ENCODE peak calls at places on chromosomes 1 and 21, in four cellular contexts. B is cardiac muscle cell, S is fibroblast of lung, R is skeletal muscle cell. P is an unnamed sample.

GRCh38 chr1:155170806-155171205 is 2.3 kb downstream of the KRTCAP2 start:
- DNase-seq in S (no peak), R (no peak), B (no peak), P (no peak)

GRCh38 chr1:15384301-15384901 is 25.3 kb upstream of the EFHD2 start:
- DNase-seq in R (no peak), S (peak), B (peak), P (no peak)

GRCh38 chr1:211603191-211603701 is 24.3 kb upstream of the SLC30A1 start:
- DNase-seq in B (peak), R (no peak), S (no peak), P (no peak)

GRCh38 chr1:17914142-17914541 is 159.0 kb downstream of the ACTL8 start:
- DNase-seq in R (no peak), B (no peak), S (no peak), P (no peak)

GRCh38 chr1:70134148-70134547 is 71.2 kb downstream of the LRRC40 start:
- DNase-seq in S (no peak), B (no peak), R (no peak), P (no peak)

GRCh38 chr1:108595510-108595909 is 35.6 kb downstream of the EEIG2 start:
- DNase-seq in R (no peak), B (peak), S (peak), P (no peak)

GRCh38 chr1:204046346-204046745 is 26.6 kb upstream of the SOX13 start:
- DNase-seq in R (no peak), S (no peak), B (no peak), P (no peak)

GRCh38 chr1:204562075-204562990 is 46.1 kb downstream of the MDM4 start:
- DNase-seq in B (no peak), S (no peak), R (no peak), P (no peak)

GRCh38 chr1:167752219-167752985 is 30.6 kb downstream of the MPZL1 start:
- DNase-seq in B (no peak), S (peak), R (no peak), P (no peak)

GRCh38 chr1:201169203-201169602 is 14.9 kb upstream of the TMEM9 start:
- DNase-seq in B (no peak), S (no peak), R (no peak), P (no peak)

GRCh38 chr1:8987881-8988617 is 38.2 kb downstream of the SLC2A7 start:
- DNase-seq in S (peak), B (peak), R (no peak), P (no peak)

GRCh38 chr1:198542632-198543031 is 2.2 kb upstream of the ATP6V1G3 start:
- DNase-seq in B (no peak), S (no peak), R (no peak), P (no peak)

GRCh38 chr1:64956733-64957441 is 9.5 kb downstream of the JAK1 start:
- DNase-seq in R (no peak), S (no peak), B (no peak), P (no peak)

GRCh38 chr1:39124282-39124681 is 80.2 kb upstream of the MACF1 start:
- DNase-seq in S (no peak), B (no peak), R (no peak), P (no peak)

GRCh38 chr1:27397749-27398148 is 5.3 kb downstream of the GPR3 start:
- DNase-seq in S (no peak), R (no peak), B (no peak), P (no peak)

GRCh38 chr1:236345728-236346127 is 48.4 kb upstream of the EDARADD start:
- DNase-seq in S (no peak), R (no peak), B (peak), P (no peak)

GRCh38 chr1:16122361-16122881 is 33.4 kb downstream of the EPHA2 start:
- DNase-seq in S (peak), B (peak), R (no peak), P (no peak)

GRCh38 chr1:155191904-155192303 is 15.8 kb downstream of the THBS3 start:
- DNase-seq in B (no peak), R (no peak), S (no peak), P (no peak)

GRCh38 chr1:173925306-173926242 is 8.4 kb upstream of the SERPINC1 start:
- DNase-seq in B (no peak), S (no peak), R (no peak), P (no peak)

GRCh38 chr1:1032428-1032827 is 12.5 kb downstream of the AGRN start:
- DNase-seq in R (no peak), S (no peak), B (no peak), P (no peak)

GRCh38 chr1:110765640-110766335 is 91.0 kb upstream of the KCNA3 start:
- DNase-seq in S (peak), B (peak), R (peak), P (no peak)

GRCh38 chr1:57017717-57018116 is 51.9 kb upstream of the C8B start:
- DNase-seq in S (no peak), R (no peak), B (peak), P (no peak)

GRCh38 chr1:154760469-154760933 is 109.6 kb downstream of the KCNN3 start:
- DNase-seq in R (no peak), B (peak), S (no peak), P (no peak)

GRCh38 chr1:197773856-197774255 is 1.4 kb downstream of the DENND1B start:
- DNase-seq in B (no peak), S (no peak), R (no peak), P (no peak)

GRCh38 chr1:197921235-197922069 is 4.3 kb downstream of the LHX9 start:
- DNase-seq in R (no peak), B (no peak), S (no peak), P (no peak)

DNA sequence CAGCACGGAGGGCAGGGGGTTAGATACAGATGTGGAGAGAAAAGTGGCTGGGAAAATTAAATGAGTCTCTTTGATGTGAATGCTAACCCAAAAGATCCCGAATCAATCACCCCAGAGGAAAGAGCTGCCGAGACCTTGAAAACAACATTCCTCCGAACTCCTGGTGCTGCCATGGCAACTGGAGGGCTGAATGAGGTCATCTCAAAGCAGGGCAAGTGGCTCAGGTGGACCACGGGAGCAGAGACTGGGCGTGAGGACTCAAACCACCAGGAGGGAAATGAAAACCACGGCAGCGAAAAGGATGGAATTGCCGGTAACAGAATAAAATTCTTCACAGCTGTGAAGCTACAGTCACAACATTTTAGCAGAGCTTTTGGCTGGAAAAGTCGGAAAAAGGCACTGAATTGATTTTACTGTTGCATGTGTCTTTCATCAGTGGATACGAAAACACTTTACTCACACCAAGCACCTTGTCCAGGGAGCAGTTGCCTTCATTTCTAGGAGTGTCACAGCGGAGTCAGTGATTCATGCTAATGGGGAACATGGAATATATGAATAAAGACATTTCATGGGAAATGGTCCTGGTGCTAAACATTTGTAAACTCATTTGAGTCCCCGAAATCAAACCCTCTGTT is 23.3 kb upstream of the BECN2 start:
- DNase-seq in R (no peak), B (peak), S (peak), P (peak)
- H3K4me3 ChIP-seq in R (peak), B (no peak), S (peak), P (no peak)

GRCh38 chr21:16071082-16071481 is 341.3 kb downstream of the USP25 start:
- DNase-seq in B (peak), R (no peak), S (peak), P (no peak)
- H3K4me3 ChIP-seq in B (no peak), R (peak), S (peak), P (no peak)

DNA sequence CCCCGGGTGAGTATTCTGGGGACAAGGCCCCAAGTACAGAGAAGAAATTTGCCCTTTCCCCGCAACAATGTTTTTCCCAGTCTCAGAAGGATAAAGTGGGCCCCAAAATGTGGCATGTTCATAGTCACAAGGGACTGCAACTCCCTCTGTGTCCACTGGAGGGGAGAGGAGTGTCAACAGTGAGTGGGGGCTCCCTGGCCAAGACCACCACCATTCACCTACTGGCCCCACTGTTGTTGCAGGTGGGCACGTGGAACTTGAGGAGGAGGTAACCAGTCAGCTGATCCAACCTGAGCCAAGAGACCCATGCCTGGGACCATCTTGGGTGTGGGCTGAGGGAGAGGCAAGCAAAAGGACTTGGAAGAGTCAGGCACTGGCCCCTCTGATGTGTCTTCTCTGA is 761 bp downstream of the NUDT17 start:
- DNase-seq in B (peak), R (no peak), S (peak), P (no peak)
- H3K4me3 ChIP-seq in B (peak), R (peak), S (peak), P (peak)

DNA sequence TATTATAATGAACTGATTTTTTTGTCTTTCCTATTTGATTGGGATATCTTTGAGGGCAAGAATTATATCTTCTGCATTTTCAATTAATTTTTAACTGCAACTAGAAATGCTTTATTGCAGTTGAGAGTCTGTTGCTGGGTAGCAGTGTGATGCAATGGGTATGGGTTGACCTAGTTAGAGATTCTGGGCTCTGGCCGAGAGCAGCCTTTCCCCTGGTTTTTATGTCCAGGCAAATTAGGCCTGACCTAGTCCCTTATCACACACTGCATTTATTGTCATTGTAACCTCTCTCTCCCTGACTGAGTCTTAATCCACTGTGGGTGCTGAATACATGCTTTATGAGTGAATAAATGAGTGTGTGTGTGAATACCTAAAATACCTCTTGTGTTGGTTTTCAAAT is 206.4 kb upstream of the PTGFR start:
- DNase-seq in S (peak), B (peak), R (no peak), P (no peak)
- H3K4me3 ChIP-seq in S (no peak), B (no peak), R (no peak), P (no peak)